ENCODE peak calls at places on chromosomes 11 and 22, in five cellular contexts. One of them, this sample, is unnamed.

GRCh38 chr11:8906629-8907028 is 4.4 kb upstream of the AKIP1 start:
- DNase-seq in AG09309: peak; percentile 51
- DNase-seq in thoracic aorta: no peak
- DNase-seq in fibroblast of the aortic adventitia: peak; percentile 96
- DNase-seq in HL-60: no peak
- DNase-seq in this sample: peak; percentile 45

GRCh38 chr11:110921742-110922200 is 209.5 kb upstream of the ARHGAP20 start:
- DNase-seq in thoracic aorta: no peak
- DNase-seq in AG09309: peak; percentile 11
- DNase-seq in HL-60: no peak
- DNase-seq in fibroblast of the aortic adventitia: peak; percentile 93
- DNase-seq in this sample: no peak

GRCh38 chr22:46381731-46382130 is 46.2 kb downstream of the TRMU start:
- DNase-seq in HL-60: no peak
- DNase-seq in AG09309: no peak
- DNase-seq in fibroblast of the aortic adventitia: no peak
- DNase-seq in thoracic aorta: no peak
- DNase-seq in this sample: no peak

GRCh38 chr11:76155455-76156232 is 50.7 kb downstream of the WNT11 start:
- DNase-seq in AG09309: no peak
- DNase-seq in fibroblast of the aortic adventitia: no peak
- DNase-seq in thoracic aorta: no peak
- DNase-seq in HL-60: no peak
- DNase-seq in this sample: no peak

GRCh38 chr11:132604446-132604845 is 927.9 kb downstream of the OPCML start:
- DNase-seq in HL-60: no peak
- DNase-seq in AG09309: no peak
- DNase-seq in thoracic aorta: no peak
- DNase-seq in fibroblast of the aortic adventitia: peak; percentile 0
- DNase-seq in this sample: peak; percentile 71

GRCh38 chr11:47856186-47856585 is 8.0 kb upstream of the NUP160 start:
- DNase-seq in fibroblast of the aortic adventitia: peak; percentile 55
- DNase-seq in AG09309: no peak
- DNase-seq in HL-60: no peak
- DNase-seq in thoracic aorta: no peak
- DNase-seq in this sample: peak; percentile 43

GRCh38 chr11:17932472-17932871 is 80.4 kb downstream of the SERGEF start:
- DNase-seq in thoracic aorta: no peak
- DNase-seq in fibroblast of the aortic adventitia: no peak
- DNase-seq in HL-60: no peak
- DNase-seq in AG09309: no peak
- DNase-seq in this sample: no peak

GRCh38 chr11:104645276-104646018 is 252.8 kb downstream of the CASP12 start:
- DNase-seq in HL-60: no peak
- DNase-seq in thoracic aorta: no peak
- DNase-seq in fibroblast of the aortic adventitia: no peak
- DNase-seq in AG09309: no peak
- DNase-seq in this sample: no peak

GRCh38 chr11:58058276-58059010 is 27.7 kb downstream of the OR6Q1 start:
- DNase-seq in HL-60: no peak
- DNase-seq in fibroblast of the aortic adventitia: no peak
- DNase-seq in thoracic aorta: no peak
- DNase-seq in AG09309: no peak
- DNase-seq in this sample: no peak

GRCh38 chr22:24727218-24727851 is 47.2 kb downstream of the PIWIL3 start:
- DNase-seq in fibroblast of the aortic adventitia: peak; percentile 83
- DNase-seq in AG09309: no peak
- DNase-seq in thoracic aorta: no peak
- DNase-seq in HL-60: no peak
- DNase-seq in this sample: peak; percentile 92

GRCh38 chr11:132718711-132719641 is 813.3 kb downstream of the OPCML start:
- DNase-seq in HL-60: peak; percentile 33
- DNase-seq in AG09309: no peak
- DNase-seq in fibroblast of the aortic adventitia: no peak
- DNase-seq in thoracic aorta: no peak
- DNase-seq in this sample: peak; percentile 2

GRCh38 chr11:75532200-75532972 is 6.6 kb upstream of the GDPD5 start:
- DNase-seq in AG09309: no peak
- DNase-seq in HL-60: peak; percentile 65
- DNase-seq in fibroblast of the aortic adventitia: peak; percentile 67
- DNase-seq in thoracic aorta: no peak
- DNase-seq in this sample: peak; percentile 24

GRCh38 chr11:23594755-23595154 is 734.5 kb upstream of the CCDC179 start:
- DNase-seq in HL-60: no peak
- DNase-seq in AG09309: no peak
- DNase-seq in thoracic aorta: no peak
- DNase-seq in fibroblast of the aortic adventitia: no peak
- DNase-seq in this sample: no peak

GRCh38 chr22:48084041-48084748 is 1321.7 kb downstream of the TBC1D22A start:
- DNase-seq in fibroblast of the aortic adventitia: no peak
- DNase-seq in HL-60: peak; percentile 18
- DNase-seq in thoracic aorta: no peak
- DNase-seq in AG09309: no peak
- DNase-seq in this sample: no peak

GRCh38 chr11:116509566-116509965 is 263.2 kb downstream of the BUD13 start:
- DNase-seq in AG09309: no peak
- DNase-seq in HL-60: no peak
- DNase-seq in fibroblast of the aortic adventitia: no peak
- DNase-seq in thoracic aorta: no peak
- DNase-seq in this sample: no peak

GRCh38 chr11:118998822-118999221 is 884 bp downstream of the CENATAC start:
- DNase-seq in AG09309: peak; percentile 18
- DNase-seq in HL-60: no peak
- DNase-seq in thoracic aorta: no peak
- DNase-seq in fibroblast of the aortic adventitia: peak; percentile 78
- DNase-seq in this sample: peak; percentile 78

GRCh38 chr11:86519064-86519911 is 144.6 kb downstream of the CCDC81 start:
- DNase-seq in fibroblast of the aortic adventitia: peak; percentile 92
- DNase-seq in thoracic aorta: no peak
- DNase-seq in AG09309: peak; percentile 59
- DNase-seq in HL-60: no peak
- DNase-seq in this sample: peak; percentile 63

GRCh38 chr11:2698386-2699184 is 1.2 kb downstream of the KCNQ1OT1 start:
- DNase-seq in HL-60: no peak
- DNase-seq in fibroblast of the aortic adventitia: peak; percentile 22
- DNase-seq in thoracic aorta: no peak
- DNase-seq in AG09309: no peak
- DNase-seq in this sample: no peak

GRCh38 chr11:128450882-128451647 is 136.3 kb downstream of the ETS1 start:
- DNase-seq in thoracic aorta: no peak
- DNase-seq in fibroblast of the aortic adventitia: no peak
- DNase-seq in HL-60: no peak
- DNase-seq in AG09309: no peak
- DNase-seq in this sample: no peak

GRCh38 chr22:20155330-20156041 is 4.6 kb upstream of the CCDC188 start:
- DNase-seq in AG09309: no peak
- DNase-seq in HL-60: peak; percentile 29
- DNase-seq in fibroblast of the aortic adventitia: peak; percentile 39
- DNase-seq in thoracic aorta: no peak
- DNase-seq in this sample: peak; percentile 85
- H3K4me3 ChIP-seq in AG09309: peak overlapping the region; percentile 23
- H3K4me3 ChIP-seq in HL-60: no peak overlapping the region
- H3K4me3 ChIP-seq in fibroblast of the aortic adventitia: peak overlapping the region; percentile 53
- H3K4me3 ChIP-seq in thoracic aorta: no peak overlapping the region
- H3K4me3 ChIP-seq in this sample: peak overlapping the region; percentile 34

DNA sequence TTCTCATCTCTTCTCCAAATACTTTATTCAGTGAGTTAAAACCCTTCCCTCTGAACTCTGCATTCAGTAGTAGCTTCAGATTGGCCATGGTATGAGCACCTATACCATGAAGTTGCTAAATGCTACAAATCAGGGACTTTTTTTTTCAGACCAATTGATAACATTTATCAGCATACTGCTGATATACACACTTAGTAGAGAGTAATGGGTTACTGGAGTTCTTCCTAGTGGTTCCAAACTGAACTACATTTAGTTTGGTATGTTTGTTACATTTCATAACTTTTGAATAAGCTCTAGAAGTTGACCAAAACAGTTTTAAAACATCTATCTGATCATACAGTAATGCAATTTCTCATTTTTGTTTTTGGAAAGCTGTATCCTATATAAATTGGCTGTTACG is 104.7 kb downstream of the DCDC1 start:
- DNase-seq in thoracic aorta: no peak
- DNase-seq in AG09309: no peak
- DNase-seq in fibroblast of the aortic adventitia: no peak
- DNase-seq in HL-60: no peak
- DNase-seq in this sample: no peak
- TF ChIP-seq CTCF in thoracic aorta: no peak
- TF ChIP-seq CTCF in AG09309: no peak
- TF ChIP-seq CTCF in fibroblast of the aortic adventitia: no peak
- TF ChIP-seq CTCF in HL-60: no peak
- TF ChIP-seq CTCF in this sample: no peak

DNA sequence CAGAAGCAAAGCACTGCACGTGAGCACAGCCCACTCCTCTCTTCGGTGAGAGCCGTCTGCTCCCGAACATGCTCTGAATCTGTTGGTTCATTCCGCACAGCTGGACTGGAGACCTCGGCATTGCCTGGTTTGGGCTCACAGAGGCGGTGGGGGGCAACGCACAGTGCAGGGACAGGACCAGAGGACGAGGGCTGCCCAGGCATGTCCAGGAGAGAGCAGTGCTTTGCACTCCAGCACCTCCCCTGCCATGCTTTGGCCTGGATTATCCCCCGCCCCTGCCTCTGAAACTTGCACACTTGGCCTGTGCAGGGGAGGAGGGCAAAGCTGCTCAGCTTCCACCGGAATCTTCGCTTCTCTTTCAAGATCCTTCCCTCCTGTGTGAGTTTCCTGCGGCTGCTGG is 536.5 kb downstream of the BRD1 start:
- DNase-seq in fibroblast of the aortic adventitia: no peak
- DNase-seq in AG09309: no peak
- DNase-seq in thoracic aorta: no peak
- DNase-seq in HL-60: no peak
- DNase-seq in this sample: no peak
- H3K4me3 ChIP-seq in fibroblast of the aortic adventitia: no peak overlapping the region
- H3K4me3 ChIP-seq in AG09309: no peak overlapping the region
- H3K4me3 ChIP-seq in thoracic aorta: no peak overlapping the region
- H3K4me3 ChIP-seq in HL-60: no peak overlapping the region
- H3K4me3 ChIP-seq in this sample: no peak overlapping the region

DNA sequence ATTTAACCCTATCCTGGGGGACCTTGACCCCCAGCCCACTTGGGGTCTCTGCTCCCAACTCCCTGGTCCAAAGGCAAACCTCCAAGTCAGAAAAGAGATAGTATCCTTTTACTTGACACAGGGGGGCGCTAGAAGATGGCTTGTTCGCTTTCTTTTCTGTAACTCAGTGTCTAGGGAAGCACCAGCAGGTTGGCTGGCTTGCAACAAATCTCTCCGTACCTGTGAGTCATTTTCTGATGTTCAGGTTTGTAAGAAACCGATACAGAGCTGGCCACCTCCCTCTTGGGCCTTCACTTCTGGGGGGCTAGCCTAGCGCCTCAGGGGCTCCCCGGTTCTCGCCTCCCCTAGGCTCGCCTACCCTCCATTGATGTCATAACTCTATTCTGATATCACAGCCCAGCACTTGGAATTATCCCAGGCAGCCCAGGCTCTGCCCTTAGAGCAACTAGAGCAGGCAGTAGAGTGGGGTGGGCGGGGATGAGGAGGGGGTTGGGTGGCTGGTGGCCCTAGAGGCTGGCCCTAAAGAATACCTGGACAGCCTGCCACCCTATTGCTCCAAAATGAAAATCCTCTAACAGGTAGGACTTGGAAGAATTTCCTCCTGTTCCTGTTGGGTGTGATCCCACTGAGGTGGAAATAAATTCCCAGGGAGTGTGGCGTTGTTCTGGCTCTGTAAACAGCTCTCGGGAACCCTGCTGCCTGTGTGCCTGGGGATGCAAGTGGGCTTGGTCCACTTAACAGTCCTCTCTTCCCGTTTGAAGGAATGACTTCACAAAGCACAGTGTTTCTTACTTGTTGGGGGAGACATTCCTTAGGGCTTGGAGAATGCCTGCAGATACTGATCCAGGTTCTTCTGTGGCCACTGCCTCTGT is 69.4 kb downstream of the OSBP2 start:
- DNase-seq in HL-60: peak; percentile 49
- DNase-seq in thoracic aorta: no peak
- DNase-seq in AG09309: peak; percentile 55
- DNase-seq in fibroblast of the aortic adventitia: peak; percentile 88
- DNase-seq in this sample: peak; percentile 58
- TF ChIP-seq CTCF in HL-60: peak; percentile 34
- TF ChIP-seq CTCF in thoracic aorta: peak; percentile 54
- TF ChIP-seq CTCF in AG09309: peak; percentile 75
- TF ChIP-seq CTCF in fibroblast of the aortic adventitia: peak; percentile 73
- TF ChIP-seq CTCF in this sample: peak; percentile 56

DNA sequence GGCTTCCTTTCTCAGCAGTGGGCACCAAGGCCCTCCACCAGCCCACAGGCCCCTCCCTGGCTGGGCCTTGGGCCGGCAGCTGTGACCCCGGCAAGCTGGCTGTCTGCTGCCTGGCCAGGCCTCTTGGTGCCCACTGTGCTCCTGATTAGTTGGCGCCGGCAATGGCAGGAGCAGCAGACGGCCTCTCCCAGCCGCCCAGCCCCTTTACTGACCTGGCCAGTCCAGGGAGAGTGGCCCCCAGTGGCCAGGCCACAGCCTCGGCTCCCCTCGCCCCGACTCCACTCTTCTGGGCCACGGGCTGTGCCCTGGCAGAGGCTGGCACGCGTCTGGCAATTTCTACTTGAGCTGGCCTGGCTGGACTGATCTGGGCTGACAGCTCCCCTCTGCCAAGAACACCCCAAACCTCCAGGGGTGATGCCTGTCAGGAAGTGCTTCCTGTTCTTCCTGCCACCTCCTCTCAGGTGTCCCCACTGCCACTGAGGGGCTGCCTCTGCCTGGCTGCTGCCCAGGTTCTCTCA is 58.1 kb downstream of the CACNA1I start:
- DNase-seq in fibroblast of the aortic adventitia: no peak
- DNase-seq in HL-60: no peak
- DNase-seq in AG09309: no peak
- DNase-seq in thoracic aorta: no peak
- DNase-seq in this sample: no peak
- H3K4me3 ChIP-seq in fibroblast of the aortic adventitia: no peak overlapping the region
- H3K4me3 ChIP-seq in HL-60: no peak overlapping the region
- H3K4me3 ChIP-seq in AG09309: no peak overlapping the region
- H3K4me3 ChIP-seq in thoracic aorta: no peak overlapping the region
- H3K4me3 ChIP-seq in this sample: no peak overlapping the region

DNA sequence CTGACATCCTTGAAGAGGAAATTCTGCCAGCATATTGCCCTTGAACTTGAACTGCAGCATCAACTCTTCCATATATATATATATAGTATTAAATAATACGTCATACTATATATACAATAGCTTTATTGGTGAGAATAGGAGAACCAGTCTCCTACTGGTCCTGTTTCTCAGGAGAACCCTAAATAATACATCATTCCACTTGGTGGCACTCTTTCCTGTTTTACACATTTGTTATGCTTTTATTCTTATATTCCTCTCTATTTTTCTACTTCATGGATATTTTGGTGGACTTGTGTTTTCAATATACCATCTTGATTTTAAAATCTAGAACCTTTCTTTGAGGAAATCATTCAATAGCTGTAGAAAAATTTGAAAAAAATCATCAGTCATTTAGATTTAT is 193.3 kb downstream of the TRPC6 start:
- DNase-seq in thoracic aorta: no peak
- DNase-seq in AG09309: no peak
- DNase-seq in fibroblast of the aortic adventitia: peak; percentile 10
- DNase-seq in HL-60: no peak
- DNase-seq in this sample: peak; percentile 29
- TF ChIP-seq CTCF in thoracic aorta: peak; percentile 12
- TF ChIP-seq CTCF in AG09309: peak; percentile 31
- TF ChIP-seq CTCF in fibroblast of the aortic adventitia: peak; percentile 17
- TF ChIP-seq CTCF in HL-60: no peak
- TF ChIP-seq CTCF in this sample: peak; percentile 19

This sample was measured in foreskin fibroblast.